ENCODE peak calls at places on chromosomes 5 and 9, in six cellular contexts. Y is cardiac muscle cell, Z is Peyer's patch, T is lower lobe of right lung, R is GM23338, N is upper lobe of right lung. S is an unnamed sample.

GRCh38 chr9:90180374-90180773 is 462.2 kb downstream of the DIRAS2 start:
- DNase-seq in Y (no peak), Z (no peak), T (no peak), R (no peak), N (no peak), S (no peak)

GRCh38 chr9:70658765-70659164 is 244.3 kb upstream of the KLF9 start:
- DNase-seq in Y (no peak), Z (no peak), T (no peak), R (no peak), N (no peak), S (no peak)

GRCh38 chr5:142324377-142324870 is 397 bp downstream of the SPRY4 start:
- DNase-seq in Y (no peak), Z (no peak), T (peak; percentile 61), R (no peak), N (peak; percentile 73), S (no peak)

GRCh38 chr9:96721303-96721702 is 56.6 kb downstream of the ZNF510 start:
- DNase-seq in Y (no peak), Z (no peak), T (no peak), R (no peak), N (no peak), S (no peak)

GRCh38 chr5:146426853-146427618 is 20.1 kb upstream of the TCERG1 start:
- DNase-seq in Y (peak; percentile 64), Z (no peak), T (no peak), R (peak; percentile 75), N (no peak), S (peak; percentile 50)

GRCh38 chr9:83043583-83043982 is 19.4 kb downstream of the RASEF start:
- DNase-seq in Y (no peak), Z (no peak), T (no peak), R (peak; percentile 6), N (no peak), S (no peak)

GRCh38 chr5:113176196-113176595 is 199.6 kb downstream of the DCP2 start:
- DNase-seq in Y (no peak), Z (no peak), T (no peak), R (no peak), N (no peak), S (no peak)

GRCh38 chr5:74762599-74762998 is 4.3 kb downstream of the GFM2 start:
- DNase-seq in Y (peak; percentile 40), Z (no peak), T (no peak), R (no peak), N (no peak), S (peak; percentile 95)

GRCh38 chr9:27528886-27529315 is 713 bp downstream of the MOB3B start:
- DNase-seq in Y (peak; percentile 11), Z (peak; percentile 83), T (peak; percentile 74), R (peak; percentile 75), N (peak; percentile 82), S (peak; percentile 86)

GRCh38 chr5:124643306-124643705 is 103.1 kb downstream of the ZNF608 start:
- DNase-seq in Y (no peak), Z (no peak), T (no peak), R (peak; percentile 26), N (no peak), S (no peak)

GRCh38 chr5:145685417-145685816 is 149.7 kb downstream of the PRELID2 start:
- DNase-seq in Y (no peak), Z (no peak), T (no peak), R (no peak), N (no peak), S (no peak)

GRCh38 chr5:89956838-89957237 is 452.7 kb downstream of the CETN3 start:
- DNase-seq in Y (no peak), Z (no peak), T (no peak), R (no peak), N (no peak), S (no peak)

GRCh38 chr5:149348463-149348862 is 3.2 kb downstream of the GRPEL2 start:
- DNase-seq in Y (no peak), Z (no peak), T (no peak), R (no peak), N (no peak), S (no peak)

GRCh38 chr5:137498301-137498735 is 808 bp downstream of the SPOCK1 start:
- DNase-seq in Y (peak; percentile 36), Z (no peak), T (no peak), R (peak; percentile 60), N (peak; percentile 63), S (peak; percentile 55)

GRCh38 chr5:91022518-91022917 is 360.6 kb downstream of the ARRDC3 start:
- DNase-seq in Y (no peak), Z (no peak), T (no peak), R (no peak), N (no peak), S (no peak)

GRCh38 chr9:97299809-97300414 is 7.5 kb upstream of the CCDC180 start:
- DNase-seq in Y (no peak), Z (no peak), T (no peak), R (no peak), N (no peak), S (no peak)

GRCh38 chr5:79924936-79925893 is 65.8 kb downstream of the MTX3 start:
- DNase-seq in Y (peak; percentile 16), Z (no peak), T (no peak), R (peak; percentile 62), N (no peak), S (peak; percentile 66)

GRCh38 chr5:88979244-88979643 is 96.3 kb upstream of the MEF2C start:
- DNase-seq in Y (peak; percentile 34), Z (no peak), T (no peak), R (peak; percentile 17), N (no peak), S (peak; percentile 20)

GRCh38 chr5:151068189-151068570 is 12.7 kb downstream of the TNIP1 start:
- DNase-seq in Y (no peak), Z (no peak), T (no peak), R (no peak), N (no peak), S (no peak)

GRCh38 chr5:150801117-150801927 is 22.8 kb downstream of the SMIM3 start:
- DNase-seq in Y (peak; percentile 87), Z (peak; percentile 49), T (no peak), R (peak; percentile 86), N (no peak), S (peak; percentile 78)

GRCh38 chr5:127028822-127029457 is 1.4 kb downstream of the MARCHF3 start:
- DNase-seq in Y (peak; percentile 13), Z (peak; percentile 64), T (peak; percentile 50), R (no peak), N (no peak), S (no peak)

DNA sequence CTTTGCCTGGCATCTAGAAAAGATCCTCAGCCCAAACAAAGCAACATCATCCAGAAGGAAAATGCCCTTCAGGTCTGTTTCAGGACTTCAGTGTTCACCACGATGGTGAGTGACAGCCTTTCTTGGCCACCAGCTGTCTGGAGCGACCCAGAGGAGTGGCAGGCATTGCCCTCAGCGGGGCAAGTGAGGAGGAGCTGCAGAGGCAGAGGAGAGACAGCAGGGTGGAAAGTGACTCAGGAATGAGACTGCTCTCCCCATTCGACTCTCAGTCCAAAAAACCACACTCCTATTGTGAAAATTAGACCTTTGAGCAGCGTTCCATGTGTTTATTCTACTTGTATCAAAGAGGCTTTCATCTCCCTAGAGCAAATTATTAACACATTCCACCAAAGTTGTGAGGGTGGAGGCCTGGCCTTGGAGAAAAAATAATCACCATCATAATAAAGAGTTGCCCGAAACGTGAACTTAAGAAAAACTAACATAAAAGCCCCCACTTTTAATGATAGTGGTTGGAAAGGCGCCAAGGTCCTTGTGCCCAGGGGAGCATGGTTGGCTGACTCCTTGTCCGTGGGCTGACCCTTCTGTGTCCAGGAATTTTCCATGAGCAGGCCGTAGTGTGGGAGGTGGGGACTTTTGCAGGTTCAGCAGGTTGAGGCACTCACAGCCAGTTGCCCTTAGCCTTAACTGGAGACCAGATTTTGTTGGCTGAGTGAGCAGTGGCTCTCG is 125.7 kb upstream of the ANKRD55 start:
- DNase-seq in Y (peak; percentile 41), Z (no peak), T (no peak), R (no peak), N (no peak), S (peak; percentile 24)
- TF ChIP-seq CTCF in Y (no peak), Z (no peak), T (no peak), R (no peak), N (no peak), S (no peak)

GRCh38 chr5:10649518-10650410 is 85.9 kb downstream of the ANKRD33B start:
- DNase-seq in Y (peak; percentile 51), Z (peak; percentile 39), T (no peak), R (peak; percentile 74), N (no peak), S (peak; percentile 30)
- H3K4me3 ChIP-seq in Y (no peak overlapping the region), Z (no peak overlapping the region), T (no peak overlapping the region), R (peak overlapping the region; percentile 42), N (no peak overlapping the region), S (no peak overlapping the region)

GRCh38 chr9:123876750-123877149 is 53.2 kb downstream of the DENND1A start:
- DNase-seq in Y (no peak), Z (no peak), T (no peak), R (no peak), N (no peak), S (no peak)

GRCh38 chr9:123872710-123873109 is 57.2 kb downstream of the DENND1A start:
- DNase-seq in Y (no peak), Z (no peak), T (no peak), R (no peak), N (no peak), S (no peak)

GRCh38 chr9:123867971-123868370 is 62.0 kb downstream of the DENND1A start:
- DNase-seq in Y (peak; percentile 6), Z (no peak), T (no peak), R (no peak), N (no peak), S (no peak)

GRCh38 chr9:123867034-123867433 is 62.9 kb downstream of the DENND1A start:
- DNase-seq in Y (peak; percentile 23), Z (no peak), T (no peak), R (no peak), N (no peak), S (no peak)

DNA sequence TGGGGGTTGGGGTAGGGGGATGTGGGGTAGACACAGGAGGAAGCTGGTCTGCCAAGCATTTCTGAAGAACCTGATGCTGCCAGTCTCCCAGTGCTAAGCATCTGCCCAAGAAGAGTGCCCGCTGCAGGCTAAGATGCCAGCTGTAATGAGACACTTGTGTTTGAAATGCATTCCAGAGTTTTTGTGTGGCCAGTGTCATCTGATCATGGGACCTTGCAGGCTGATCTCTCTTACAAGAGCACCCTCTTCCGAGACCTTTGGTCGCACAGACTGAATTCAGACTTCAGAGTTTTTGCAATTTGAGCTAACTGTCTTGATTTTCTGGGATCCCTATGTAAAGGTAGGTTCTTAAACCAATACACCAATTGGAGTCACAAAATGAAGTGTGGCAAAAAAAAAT is 58.1 kb downstream of the DENND1A start:
- DNase-seq in Y (no peak), Z (no peak), T (no peak), R (peak; percentile 24), N (no peak), S (no peak)
- TF ChIP-seq CTCF in Y (no peak), Z (no peak), T (no peak), R (no peak), N (no peak), S (no peak)

GRCh38 chr9:112224401-112225289 is 49.5 kb upstream of the SUSD1 start:
- DNase-seq in Y (peak; percentile 32), Z (no peak), T (no peak), R (no peak), N (no peak), S (peak; percentile 41)

GRCh38 chr9:112212926-112213325 is 37.8 kb upstream of the SUSD1 start:
- DNase-seq in Y (no peak), Z (no peak), T (no peak), R (no peak), N (no peak), S (no peak)

DNA sequence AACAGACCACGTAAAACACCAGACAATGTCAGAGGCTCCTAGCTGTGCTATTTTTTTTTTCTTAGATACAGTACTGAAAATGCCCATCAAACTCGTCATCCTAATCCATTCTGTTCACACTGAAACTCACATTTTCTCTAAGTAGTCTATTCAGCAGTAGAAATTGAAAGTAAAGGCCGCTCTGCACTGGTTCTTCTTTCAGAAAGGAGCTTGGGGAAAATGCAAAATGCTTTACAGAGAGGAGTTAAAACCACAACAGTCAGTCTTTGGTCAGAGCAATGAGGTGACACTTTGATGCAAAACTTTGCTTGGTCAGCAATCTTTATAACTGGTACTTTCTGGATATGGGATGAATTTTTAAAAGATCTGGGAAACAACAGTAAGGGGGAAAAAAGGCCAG is 43.8 kb upstream of the SUSD1 start:
- DNase-seq in Y (no peak), Z (no peak), T (no peak), R (no peak), N (no peak), S (no peak)
- H3K4me3 ChIP-seq in Y (no peak overlapping the region), Z (no peak overlapping the region), T (no peak overlapping the region), R (no peak overlapping the region), N (no peak overlapping the region), S (no peak overlapping the region)